ENCODE peak calls at places on chromosome 6, in nine cellular contexts. H, L, X, U, O, I, Q, A and M are unnamed samples.

GRCh38 chr6:33824461-33825154 is 20.8 kb upstream of the MLN start:
- DNase-seq in Q (no peak), H (no peak), A (no peak), O (no peak), X (no peak), I (no peak), L (no peak), U (no peak), M (no peak)

GRCh38 chr6:6815732-6816131 is 227.2 kb downstream of the LY86 start:
- DNase-seq in Q (no peak), A (no peak), L (no peak), H (no peak), U (no peak), X (no peak), I (no peak), O (no peak), M (no peak)

GRCh38 chr6:39897699-39898098 is 36.6 kb downstream of the MOCS1 start:
- DNase-seq in H (no peak), O (no peak), I (no peak), A (no peak), L (no peak), X (no peak), Q (no peak), U (no peak), M (no peak)

GRCh38 chr6:76043690-76044089 is 28.8 kb downstream of the IMPG1 start:
- DNase-seq in U (no peak), L (no peak), A (no peak), O (no peak), H (no peak), X (no peak), I (no peak), Q (no peak), M (no peak)

GRCh38 chr6:148501178-148501590 is 158.5 kb downstream of the SASH1 start:
- DNase-seq in O (peak), H (no peak), Q (no peak), I (no peak), A (peak), U (no peak), X (peak), L (no peak), M (no peak)

GRCh38 chr6:25042984-25043725 is 107.4 kb upstream of the RIPOR2 start:
- DNase-seq in A (no peak), H (no peak), I (no peak), L (no peak), X (no peak), U (no peak), Q (no peak), O (no peak), M (no peak)

GRCh38 chr6:33885121-33886057 is 81.6 kb upstream of the MLN start:
- DNase-seq in Q (no peak), O (no peak), X (peak), H (no peak), I (no peak), U (no peak), L (no peak), A (no peak), M (no peak)

GRCh38 chr6:142367061-142367460 is 65.3 kb downstream of the ADGRG6 start:
- DNase-seq in A (no peak), U (no peak), Q (no peak), I (no peak), X (no peak), H (no peak), L (no peak), O (no peak), M (no peak)

GRCh38 chr6:167392631-167393301 is 67.9 kb downstream of the TTLL2 start:
- DNase-seq in U (no peak), Q (no peak), X (no peak), O (no peak), I (no peak), L (no peak), H (no peak), A (no peak), M (no peak)

GRCh38 chr6:107098436-107099307 is 16.6 kb downstream of the BEND3 start:
- DNase-seq in U (no peak), A (no peak), O (no peak), L (peak), X (no peak), Q (no peak), H (no peak), I (no peak), M (no peak)

GRCh38 chr6:140923048-140923447 is 1209.7 kb upstream of the GJE1 start:
- DNase-seq in L (no peak), I (no peak), Q (no peak), X (no peak), H (no peak), O (no peak), A (no peak), U (no peak), M (no peak)

GRCh38 chr6:150143521-150144293 is 863 bp downstream of the PPP1R14C start:
- DNase-seq in I (no peak), X (no peak), U (peak), L (peak), O (no peak), Q (no peak), H (peak), A (no peak), M (no peak)

GRCh38 chr6:43171284-43172126 is 436 bp downstream of the SRF start:
- DNase-seq in Q (no peak), H (no peak), O (peak), X (no peak), U (peak), A (no peak), I (peak), L (peak), M (no peak)

GRCh38 chr6:139990865-139991264 is 616.4 kb upstream of the CITED2 start:
- DNase-seq in I (no peak), H (no peak), X (no peak), A (no peak), U (no peak), O (no peak), L (peak), Q (no peak), M (no peak)

GRCh38 chr6:30480536-30481156 is 8.7 kb upstream of the HLA-E start:
- DNase-seq in O (no peak), I (no peak), L (no peak), A (peak), Q (no peak), H (no peak), X (no peak), U (no peak), M (no peak)

GRCh38 chr6:91081452-91082067 is 494.7 kb upstream of the MAP3K7 start:
- DNase-seq in Q (peak), X (no peak), U (no peak), O (no peak), H (no peak), L (peak), I (no peak), A (no peak), M (no peak)

GRCh38 chr6:100730001-100730400 is 151.1 kb downstream of the ASCC3 start:
- DNase-seq in O (no peak), A (no peak), U (no peak), Q (no peak), X (no peak), L (no peak), H (no peak), I (no peak), M (no peak)

GRCh38 chr6:96816182-96816888 is 20.9 kb downstream of the GPR63 start:
- DNase-seq in I (no peak), Q (no peak), A (no peak), X (no peak), L (peak), O (no peak), U (no peak), H (no peak), M (no peak)

GRCh38 chr6:126199482-126199881 is 140.4 kb upstream of the CENPW start:
- DNase-seq in H (no peak), I (no peak), O (no peak), L (no peak), A (no peak), Q (no peak), X (no peak), U (no peak), M (no peak)

GRCh38 chr6:49333345-49334120 is 129.5 kb downstream of the MMUT start:
- DNase-seq in L (no peak), Q (no peak), U (no peak), I (no peak), A (no peak), O (no peak), X (no peak), H (no peak), M (no peak)

GRCh38 chr6:21664263-21665081 is 70.9 kb downstream of the SOX4 start:
- DNase-seq in U (peak), H (peak), L (peak), Q (no peak), X (no peak), I (peak), A (no peak), O (no peak), M (peak)

GRCh38 chr6:20900396-20901160 is 366.3 kb downstream of the CDKAL1 start:
- DNase-seq in U (no peak), O (no peak), H (no peak), Q (peak), X (no peak), A (no peak), I (no peak), L (no peak), M (no peak)

GRCh38 chr6:137873273-137873762 is 6.3 kb downstream of the TNFAIP3 start:
- DNase-seq in Q (no peak), U (no peak), X (no peak), A (no peak), O (no peak), L (no peak), I (no peak), H (peak), M (peak)

GRCh38 chr6:19719691-19720127 is 117.5 kb upstream of the ID4 start:
- DNase-seq in U (no peak), O (no peak), Q (no peak), I (peak), X (no peak), A (no peak), L (peak), H (no peak), M (no peak)

GRCh38 chr6:44128020-44128917 is 915 bp downstream of the TMEM63B start:
- DNase-seq in X (no peak), O (peak), I (peak), U (peak), H (peak), L (peak), Q (no peak), A (peak), M (peak)

GRCh38 chr6:159906400-159906799 is 15.6 kb downstream of the MAS1 start:
- DNase-seq in O (no peak), Q (no peak), L (no peak), I (no peak), X (no peak), H (no peak), A (peak), U (no peak), M (no peak)

GRCh38 chr6:3296113-3296512 is 37.4 kb downstream of the PSMG4 start:
- DNase-seq in X (no peak), H (no peak), U (peak), A (no peak), I (no peak), O (no peak), Q (no peak), L (no peak), M (no peak)

GRCh38 chr6:159778131-159778530 is 11.3 kb downstream of the TCP1 start:
- DNase-seq in I (no peak), U (no peak), H (no peak), L (no peak), Q (no peak), A (no peak), X (no peak), O (no peak), M (no peak)

GRCh38 chr6:88157106-88157505 is 9.0 kb downstream of the CNR1 start:
- DNase-seq in X (no peak), O (no peak), U (no peak), Q (no peak), A (no peak), I (no peak), L (no peak), H (no peak), M (no peak)

GRCh38 chr6:18371576-18371975 is 15.6 kb upstream of the RNF144B start:
- DNase-seq in U (no peak), X (no peak), A (no peak), Q (no peak), H (no peak), I (no peak), L (no peak), O (no peak), M (no peak)

GRCh38 chr6:107730106-107730505 is 94.0 kb downstream of the SCML4 start:
- DNase-seq in Q (no peak), L (no peak), H (no peak), X (no peak), U (no peak), A (no peak), O (no peak), I (no peak), M (no peak)

GRCh38 chr6:156425374-156425773 is 351.8 kb upstream of the ARID1B start:
- DNase-seq in L (no peak), X (peak), O (no peak), H (no peak), U (no peak), Q (no peak), I (no peak), A (no peak), M (no peak)

GRCh38 chr6:121826156-121826810 is 390.8 kb downstream of the GJA1 start:
- DNase-seq in Q (no peak), I (no peak), X (peak), U (no peak), H (no peak), L (no peak), O (no peak), A (no peak), M (no peak)

GRCh38 chr6:38688579-38689087 is 14.3 kb downstream of the GLO1 start:
- DNase-seq in H (no peak), Q (no peak), I (peak), A (no peak), U (no peak), L (no peak), X (no peak), O (no peak), M (no peak)

GRCh38 chr6:144659202-144659731 is 374.1 kb downstream of the UTRN start:
- DNase-seq in X (no peak), U (no peak), L (peak), O (no peak), Q (no peak), A (no peak), I (peak), H (no peak), M (peak)

GRCh38 chr6:163263998-163264661 is 150.4 kb upstream of the QKI start:
- DNase-seq in U (no peak), X (no peak), A (no peak), O (peak), I (no peak), L (no peak), H (peak), Q (no peak), M (no peak)

GRCh38 chr6:168574075-168574698 is 133.2 kb downstream of the SMOC2 start:
- DNase-seq in X (no peak), U (no peak), O (no peak), H (no peak), L (no peak), I (no peak), A (no peak), Q (no peak), M (no peak)

GRCh38 chr6:155311076-155311475 is 3.2 kb downstream of the TFB1M start:
- DNase-seq in Q (no peak), X (no peak), L (no peak), U (no peak), A (no peak), H (no peak), I (no peak), O (no peak), M (no peak)

GRCh38 chr6:118784641-118785164 is 109.2 kb upstream of the ASF1A start:
- DNase-seq in A (no peak), H (peak), I (no peak), O (no peak), X (no peak), U (no peak), L (no peak), Q (no peak), M (no peak)